ENCODE peak calls at places on chromosomes 4 and X, in four cellular contexts. One of them, this sample, is unnamed.

GRCh38 chr4:40585201-40585789 is 44.4 kb downstream of the RBM47 start:
- DNase-seq in ureter: no peak
- DNase-seq in iris pigment epithelial cell: no peak
- DNase-seq in HFF-Myc: no peak
- DNase-seq in this sample: no peak

GRCh38 chr4:40842318-40842717 is 92.6 kb downstream of the NSUN7 start:
- DNase-seq in ureter: no peak
- DNase-seq in iris pigment epithelial cell: no peak
- DNase-seq in HFF-Myc: no peak
- DNase-seq in this sample: no peak

GRCh38 chrX:151983186-151983585 is 8.7 kb upstream of the GABRE start:
- DNase-seq in ureter: no peak
- DNase-seq in iris pigment epithelial cell: no peak
- DNase-seq in HFF-Myc: no peak
- DNase-seq in this sample: peak

GRCh38 chr4:45646885-45647598 is 476.8 kb downstream of the GABRG1 start:
- DNase-seq in ureter: no peak
- DNase-seq in iris pigment epithelial cell: no peak
- DNase-seq in HFF-Myc: no peak
- DNase-seq in this sample: no peak

GRCh38 chrX:109475174-109475891 is 6.6 kb downstream of the GUCY2F start:
- DNase-seq in ureter: peak
- DNase-seq in iris pigment epithelial cell: peak
- DNase-seq in HFF-Myc: no peak
- DNase-seq in this sample: peak

GRCh38 chrX:57643698-57644097 is 36.4 kb downstream of the NLRP2B start:
- DNase-seq in ureter: no peak
- DNase-seq in iris pigment epithelial cell: no peak
- DNase-seq in HFF-Myc: no peak
- DNase-seq in this sample: no peak

GRCh38 chrX:149372861-149373260 is 132.2 kb downstream of the IDS start:
- DNase-seq in ureter: no peak
- DNase-seq in iris pigment epithelial cell: no peak
- DNase-seq in HFF-Myc: no peak
- DNase-seq in this sample: no peak

GRCh38 chr4:86054676-86055075 is 305.2 kb downstream of the MAPK10 start:
- DNase-seq in ureter: no peak
- DNase-seq in iris pigment epithelial cell: no peak
- DNase-seq in HFF-Myc: no peak
- DNase-seq in this sample: no peak

GRCh38 chr4:156598138-156598681 is 373.4 kb downstream of the PDGFC start:
- DNase-seq in ureter: no peak
- DNase-seq in iris pigment epithelial cell: peak
- DNase-seq in HFF-Myc: no peak
- DNase-seq in this sample: no peak

GRCh38 chr4:125741825-125742452 is 427.2 kb downstream of the FAT4 start:
- DNase-seq in ureter: no peak
- DNase-seq in iris pigment epithelial cell: peak
- DNase-seq in HFF-Myc: no peak
- DNase-seq in this sample: no peak

GRCh38 chrX:15497865-15498264 is 2.7 kb upstream of the BMX start:
- DNase-seq in ureter: peak
- DNase-seq in iris pigment epithelial cell: peak
- DNase-seq in HFF-Myc: no peak
- DNase-seq in this sample: no peak